ENCODE peak calls at places on chromosome 21, in five cellular contexts. Y is ovary, T is tibial artery, W is PC-3, P is fibroblast of lung. S is an unnamed sample.

GRCh38 chr21:29704719-29705118 is 235.1 kb downstream of the GRIK1 start:
- DNase-seq in W (no peak), Y (no peak), P (peak), T (no peak), S (no peak)

GRCh38 chr21:44530221-44530902 is 9.6 kb downstream of the KRTAP10-1 start:
- DNase-seq in Y (no peak), P (no peak), T (no peak), W (no peak), S (no peak)

GRCh38 chr21:25790122-25790951 is 55.6 kb downstream of the GABPA start:
- DNase-seq in T (no peak), Y (no peak), W (peak), P (peak), S (no peak)

GRCh38 chr21:36126166-36126565 is 8.7 kb upstream of the CBR3 start:
- DNase-seq in P (no peak), W (peak), T (no peak), Y (no peak), S (no peak)

GRCh38 chr21:44337428-44337827 is 1.8 kb downstream of the CFAP410 start:
- DNase-seq in W (no peak), T (no peak), Y (no peak), P (no peak), S (no peak)

GRCh38 chr21:26469789-26470188 is 103.3 kb downstream of the CYYR1 start:
- DNase-seq in T (no peak), W (peak), P (peak), Y (no peak), S (no peak)

GRCh38 chr21:30979054-30979453 is 59.2 kb downstream of the KRTAP19-8 start:
- DNase-seq in Y (no peak), W (no peak), T (no peak), P (no peak), S (no peak)

GRCh38 chr21:41900401-41900800 is 21.3 kb upstream of the PRDM15 start:
- DNase-seq in W (no peak), P (no peak), Y (no peak), T (no peak), S (no peak)

GRCh38 chr21:27571706-27572105 is 604.8 kb upstream of the ADAMTS5 start:
- DNase-seq in T (no peak), W (peak), P (peak), Y (no peak), S (no peak)

GRCh38 chr21:46194374-46195334 is 10.4 kb upstream of the SPATC1L start:
- DNase-seq in Y (no peak), T (peak), P (no peak), W (no peak), S (no peak)

GRCh38 chr21:41164981-41165650 is 2.8 kb upstream of the BACE2 start:
- DNase-seq in Y (no peak), P (peak), T (no peak), W (peak), S (no peak)

GRCh38 chr21:37565530-37566223 is 199.1 kb downstream of the DYRK1A start:
- DNase-seq in Y (no peak), W (no peak), T (no peak), P (peak), S (no peak)

GRCh38 chr21:41601573-41602371 is 93.8 kb upstream of the TMPRSS2 start:
- DNase-seq in T (peak), Y (no peak), P (peak), W (peak), S (peak)

GRCh38 chr21:29230541-29231275 is 68.0 kb upstream of the BACH1 start:
- DNase-seq in T (no peak), Y (no peak), W (no peak), P (peak), S (no peak)

GRCh38 chr21:16070207-16070651 is 340.4 kb downstream of the USP25 start:
- DNase-seq in P (peak), W (peak), Y (no peak), T (no peak), S (no peak)
- TF ChIP-seq CTCF in P (no peak), W (peak), Y (no peak), T (no peak), S (no peak)

DNA sequence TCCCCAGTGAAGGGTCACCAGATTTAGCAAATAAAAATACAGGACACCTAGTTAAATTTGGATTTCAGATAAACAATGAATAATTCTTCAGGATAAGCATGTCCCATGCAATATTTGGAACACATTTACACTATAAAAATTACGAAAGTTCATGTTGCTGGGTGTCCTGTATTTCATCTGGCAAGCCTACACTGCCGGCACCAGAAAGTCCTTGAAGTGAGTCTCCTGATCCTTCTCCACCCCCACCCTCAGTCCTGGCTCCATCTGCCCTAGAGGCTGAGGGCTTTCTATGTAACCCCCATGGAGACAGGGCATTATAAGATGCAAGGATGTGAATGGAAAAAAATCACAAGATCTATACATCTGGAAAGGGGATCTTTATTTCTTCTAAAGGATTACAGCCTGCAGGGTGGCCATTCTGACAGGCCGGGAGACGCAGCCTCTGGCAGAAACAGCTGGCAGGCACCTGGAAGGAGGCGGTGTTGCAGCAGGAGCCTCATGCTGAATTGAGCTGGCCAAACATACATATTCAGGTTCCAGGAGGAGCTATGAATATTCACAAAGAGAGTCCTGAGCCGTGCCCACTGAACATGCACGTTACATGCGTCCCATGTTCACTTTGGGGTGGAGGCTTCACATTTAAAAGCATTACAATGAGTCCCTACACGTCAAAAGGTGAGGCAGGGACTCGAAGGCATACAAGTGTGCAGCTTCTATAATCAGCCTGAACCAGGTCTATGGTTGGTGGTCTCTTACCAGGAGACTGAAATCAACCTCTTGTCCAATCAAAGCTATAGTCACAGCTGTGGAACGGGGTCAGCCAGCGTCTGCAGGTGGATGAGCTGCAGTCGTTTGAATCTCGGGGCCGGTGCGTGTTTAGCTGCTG is 182.7 kb downstream of the ETS2 start:
- DNase-seq in Y (peak), P (no peak), W (no peak), T (no peak), S (no peak)
- H3K27ac ChIP-seq in Y (no peak), P (no peak), W (no peak), T (peak), S (peak)

GRCh38 chr21:14526199-14526598 is 19.9 kb downstream of the SAMSN1 start:
- DNase-seq in P (no peak), T (no peak), W (no peak), Y (no peak), S (no peak)

GRCh38 chr21:14522689-14523088 is 23.4 kb downstream of the SAMSN1 start:
- DNase-seq in W (no peak), T (no peak), P (no peak), Y (no peak), S (no peak)

GRCh38 chr21:14523234-14523633 is 22.9 kb downstream of the SAMSN1 start:
- DNase-seq in T (no peak), P (no peak), W (no peak), Y (no peak), S (no peak)

DNA sequence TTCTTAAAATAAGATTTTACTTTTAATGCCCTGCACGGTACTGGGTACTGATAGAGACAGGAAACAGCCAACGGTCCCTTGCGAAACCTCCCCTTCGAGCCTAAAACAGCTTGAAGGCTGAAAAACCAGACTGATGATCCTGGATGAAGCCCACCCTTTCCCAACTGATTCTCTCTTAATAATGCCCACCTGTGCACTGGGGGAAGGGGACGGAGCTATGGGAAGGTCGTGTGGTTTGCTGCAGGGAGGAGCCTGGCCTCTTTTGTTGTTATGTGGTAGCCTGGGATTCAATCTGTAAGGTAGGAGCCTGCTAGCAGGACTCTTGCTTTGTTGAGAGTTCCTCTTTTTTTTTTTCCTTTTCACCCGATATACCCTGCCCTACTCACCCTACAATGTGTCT is 25.6 kb downstream of the SAMSN1 start:
- DNase-seq in T (no peak), Y (no peak), W (no peak), P (no peak), S (no peak)
- H3K4me3 ChIP-seq in T (no peak), Y (no peak), W (no peak), P (no peak), S (no peak)

DNA sequence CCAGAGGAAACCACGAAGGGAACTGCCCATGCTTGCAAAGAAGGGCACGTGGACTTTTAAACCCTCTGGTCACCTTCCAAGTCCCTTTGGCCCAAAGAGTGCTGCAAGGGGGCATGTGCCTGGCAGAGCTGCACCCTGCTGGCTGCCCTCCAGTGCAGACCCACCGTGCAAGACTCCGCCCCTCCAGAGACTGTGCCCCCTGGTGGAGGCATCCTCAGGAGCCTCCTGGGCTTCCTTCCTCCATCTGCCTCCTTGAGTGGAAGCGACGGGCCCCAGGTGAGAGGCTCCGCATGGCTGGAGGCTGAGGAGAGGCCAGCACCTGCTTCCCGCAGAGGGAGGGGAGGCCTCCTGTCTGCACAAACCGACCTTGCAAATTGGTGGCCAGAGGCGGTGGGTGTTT is 100.7 kb downstream of the CRYAA start:
- DNase-seq in W (peak), P (no peak), T (no peak), Y (no peak), S (no peak)
- TF ChIP-seq CTCF in W (peak), P (no peak), T (no peak), Y (no peak), S (no peak)

S was measured in coronary artery.